ENCODE peak calls at places on chromosome 11, in eight cellular contexts. W, Z, E, X, Y, Q, N and A are unnamed samples.

GRCh38 chr11:305834-306211 is 1.8 kb upstream of the IFITM2 start:
- DNase-seq in W (no peak), Z (no peak), E (no peak), X (no peak), Y (no peak), Q (no peak), N (no peak), A (no peak)

GRCh38 chr11:74010306-74010981 is 1.6 kb upstream of the UCP3 start:
- DNase-seq in W (no peak), Z (no peak), E (no peak), X (no peak), Y (no peak), Q (no peak), N (no peak), A (no peak)

GRCh38 chr11:63445720-63446119 is 45.2 kb downstream of the PLAAT5 start:
- DNase-seq in W (no peak), Z (peak), E (no peak), X (no peak), Y (peak), Q (no peak), N (no peak), A (no peak)

GRCh38 chr11:64489831-64490441 is 101.1 kb upstream of the SLC22A12 start:
- DNase-seq in W (peak), Z (peak), E (peak), X (peak), Y (peak), Q (peak), N (peak), A (no peak)

GRCh38 chr11:122367809-122368231 is 251.8 kb upstream of the BLID start:
- DNase-seq in W (no peak), Z (no peak), E (peak), X (no peak), Y (no peak), Q (peak), N (peak), A (no peak)

GRCh38 chr11:12675951-12676711 is 1.9 kb downstream of the TEAD1 start:
- DNase-seq in W (no peak), Z (no peak), E (peak), X (no peak), Y (no peak), Q (no peak), N (peak), A (no peak)

GRCh38 chr11:122199661-122200060 is 83.6 kb upstream of the BLID start:
- DNase-seq in W (no peak), Z (no peak), E (no peak), X (no peak), Y (no peak), Q (no peak), N (no peak), A (no peak)

GRCh38 chr11:19370100-19370861 is 129.5 kb upstream of the E2F8 start:
- DNase-seq in W (no peak), Z (peak), E (no peak), X (no peak), Y (no peak), Q (peak), N (peak), A (peak)

GRCh38 chr11:96019810-96020747 is 96.2 kb upstream of the MTMR2 start:
- DNase-seq in W (no peak), Z (no peak), E (no peak), X (no peak), Y (no peak), Q (no peak), N (no peak), A (no peak)

GRCh38 chr11:87097582-87097981 is 59.8 kb downstream of the TMEM135 start:
- DNase-seq in W (peak), Z (peak), E (peak), X (peak), Y (peak), Q (peak), N (peak), A (no peak)

GRCh38 chr11:72848846-72849466 is 34.7 kb downstream of the ATG16L2 start:
- DNase-seq in W (peak), Z (peak), E (peak), X (peak), Y (no peak), Q (peak), N (peak), A (peak)

GRCh38 chr11:47296045-47296444 is 26.1 kb downstream of the MADD start:
- DNase-seq in W (no peak), Z (no peak), E (no peak), X (no peak), Y (no peak), Q (no peak), N (no peak), A (no peak)

GRCh38 chr11:13292970-13293369 is 15.4 kb downstream of the BMAL1 start:
- DNase-seq in W (no peak), Z (no peak), E (no peak), X (no peak), Y (no peak), Q (no peak), N (no peak), A (no peak)

GRCh38 chr11:79963886-79964660 is 523.2 kb upstream of the TENM4 start:
- DNase-seq in W (no peak), Z (no peak), E (no peak), X (no peak), Y (no peak), Q (no peak), N (no peak), A (no peak)

GRCh38 chr11:70075836-70076235 is 2.3 kb upstream of the ANO1 start:
- DNase-seq in W (no peak), Z (no peak), E (no peak), X (no peak), Y (no peak), Q (no peak), N (no peak), A (no peak)

GRCh38 chr11:119368121-119369034 is 13.1 kb downstream of the USP2 start:
- DNase-seq in W (no peak), Z (peak), E (peak), X (no peak), Y (no peak), Q (no peak), N (peak), A (peak)

GRCh38 chr11:62142043-62142375 is 18.2 kb downstream of the INCENP start:
- DNase-seq in W (no peak), Z (no peak), E (no peak), X (no peak), Y (no peak), Q (no peak), N (no peak), A (no peak)